ENCODE peak calls at places on chromosomes 11 and 22, in eight cellular contexts. A is nephron progenitor cell; W is Kasumi-1; C is HEK293T; U is fibroblast of the aortic adventitia; H is psoas muscle; Y is stimulated activated CD8-positive, alpha-beta memory T cell treated with anti-CD3 and anti-CD28 coated beads, Interleukin-15, amount 100 ng/mL, for 4 hours; J is naive thymus-derived CD8-positive, alpha-beta T cell. T is an unnamed sample.

GRCh38 chr22:44033689-44034088 is 9.6 kb downstream of the PARVB start:
- DNase-seq in A (peak; percentile 50), W (no peak), C (peak; percentile 46), U (no peak), H (peak; percentile 40), Y (no peak), J (no peak), T (no peak)

GRCh38 chr11:46119352-46120216 is 1.7 kb downstream of the PHF21A start:
- DNase-seq in A (peak; percentile 58), W (peak; percentile 66), C (peak; percentile 25), U (peak; percentile 77), H (peak; percentile 48), Y (peak; percentile 37), J (peak; percentile 56), T (peak; percentile 70)

GRCh38 chr11:117461396-117462182 is 133.9 kb downstream of the CEP164 start:
- DNase-seq in A (no peak), W (no peak), C (no peak), U (no peak), H (no peak), Y (no peak), J (no peak), T (no peak)

GRCh38 chr11:19912206-19913118 is 199.8 kb downstream of the NAV2 start:
- DNase-seq in A (no peak), W (no peak), C (no peak), U (no peak), H (no peak), Y (no peak), J (no peak), T (no peak)

GRCh38 chr11:60498853-60499252 is 6.3 kb downstream of the MS4A12 start:
- DNase-seq in A (no peak), W (no peak), C (no peak), U (no peak), H (no peak), Y (no peak), J (no peak), T (no peak)

GRCh38 chr11:76767659-76768058 is 15.5 kb upstream of the TSKU start:
- DNase-seq in A (no peak), W (no peak), C (no peak), U (no peak), H (no peak), Y (no peak), J (no peak), T (no peak)

GRCh38 chr22:38315801-38316339 is 1.4 kb downstream of the CSNK1E start:
- DNase-seq in A (no peak), W (no peak), C (no peak), U (peak; percentile 32), H (no peak), Y (no peak), J (peak; percentile 4), T (no peak)

GRCh38 chr22:49021926-49022815 is 805.5 kb downstream of the BRD1 start:
- DNase-seq in A (no peak), W (no peak), C (no peak), U (no peak), H (no peak), Y (no peak), J (no peak), T (no peak)